ENCODE peak calls at places on chromosomes 11 and 22, in eight cellular contexts. M, X, N, K, H, T, J and E are unnamed samples.

GRCh38 chr11:60987577-60988277 is 16.2 kb downstream of the CD6 start:
- DNase-seq in N (peak), X (no peak), T (no peak), K (no peak), J (no peak), M (no peak), H (no peak), E (no peak)

GRCh38 chr11:95652002-95652472 is 137.5 kb downstream of the FAM76B start:
- DNase-seq in K (no peak), H (no peak), N (no peak), M (no peak), J (no peak), T (no peak), X (no peak), E (no peak)

GRCh38 chr11:64226507-64227051 is 505 bp downstream of the NUDT22 start:
- DNase-seq in T (peak), N (peak), X (no peak), J (peak), K (peak), M (peak), H (peak), E (no peak)

GRCh38 chr11:131503017-131503416 is 132.6 kb downstream of the NTM start:
- DNase-seq in J (no peak), H (no peak), K (no peak), N (no peak), X (no peak), M (no peak), T (no peak), E (no peak)

GRCh38 chr11:76805206-76805913 is 22.2 kb downstream of the TSKU start:
- DNase-seq in M (no peak), N (peak), K (peak), J (no peak), X (no peak), H (no peak), T (no peak), E (no peak)

GRCh38 chr11:88979641-88980040 is 86.1 kb downstream of the GRM5 start:
- DNase-seq in H (no peak), K (no peak), M (no peak), J (no peak), X (no peak), T (no peak), N (no peak), E (no peak)

GRCh38 chr11:47111318-47111804 is 65.3 kb downstream of the ARFGAP2 start:
- DNase-seq in H (no peak), T (no peak), J (no peak), K (no peak), N (no peak), M (no peak), X (no peak), E (no peak)

GRCh38 chr22:30424471-30425326 is 869 bp upstream of the MTFP1 start:
- DNase-seq in J (no peak), X (no peak), T (peak), K (no peak), H (no peak), M (no peak), N (no peak), E (peak)

GRCh38 chr11:33829430-33830141 is 55.3 kb upstream of the FBXO3 start:
- DNase-seq in T (peak), N (no peak), X (peak), M (peak), H (peak), K (no peak), J (no peak), E (peak)

GRCh38 chr11:114176321-114176720 is 116.8 kb downstream of the ZBTB16 start:
- DNase-seq in H (no peak), N (peak), M (peak), X (no peak), T (no peak), K (no peak), J (no peak), E (no peak)
- TF ChIP-seq POLR2A in H (no peak), N (peak), M (no peak), X (no peak), T (no peak), K (no peak), J (no peak), E (no peak)

GRCh38 chr22:39534092-39534506 is 1.6 kb upstream of the RPS19BP1 start:
- DNase-seq in T (no peak), X (no peak), H (no peak), M (no peak), J (no peak), K (peak), N (no peak), E (no peak)

GRCh38 chr22:39534591-39535301 is 2.2 kb upstream of the RPS19BP1 start:
- DNase-seq in T (peak), H (peak), J (no peak), M (peak), N (peak), X (peak), K (peak), E (peak)

GRCh38 chr22:39530136-39530535 is 2.4 kb downstream of the RPS19BP1 start:
- DNase-seq in X (no peak), M (no peak), K (no peak), N (no peak), J (no peak), T (no peak), H (no peak), E (no peak)

GRCh38 chr22:39530692-39531331 is 1.7 kb downstream of the RPS19BP1 start:
- DNase-seq in H (no peak), M (no peak), K (no peak), N (no peak), X (no peak), T (no peak), J (no peak), E (no peak)

GRCh38 chr22:39532215-39533071 is at the start of gene RPS19BP1:
- DNase-seq in X (peak), K (peak), T (peak), M (peak), H (peak), N (peak), J (peak), E (peak)
- H3K27ac ChIP-seq in X (peak), K (peak), T (peak), M (peak), H (peak), N (peak), J (peak), E (peak)

GRCh38 chr22:45889093-45889538 is 87.8 kb downstream of the WNT7B start:
- DNase-seq in T (no peak), J (no peak), N (no peak), X (no peak), H (no peak), K (peak), M (no peak), E (no peak)
- TF ChIP-seq CTCF in T (no peak), J (no peak), N (no peak), X (no peak), H (no peak), K (no peak), M (no peak), E (no peak)

GRCh38 chr11:1869427-1870325 is 16.8 kb downstream of the LSP1 start:
- DNase-seq in J (no peak), K (peak), N (no peak), M (no peak), X (peak), H (peak), T (no peak), E (no peak)
- TF ChIP-seq POLR2A in J (no peak), K (no peak), N (no peak), M (no peak), X (no peak), H (no peak), T (no peak), E (no peak)

GRCh38 chr11:123313261-123313660 is 116.8 kb upstream of the GRAMD1B start:
- DNase-seq in H (no peak), J (no peak), T (no peak), K (no peak), X (no peak), M (no peak), N (no peak), E (no peak)
- H3K27ac ChIP-seq in H (no peak), J (no peak), T (no peak), K (no peak), X (no peak), M (no peak), N (no peak), E (no peak)